ENCODE peak calls at places on chromosomes 3 and 15, in nine cellular contexts. K is PC-3, X is GM23248, W is MM.1S, Q is hepatocyte, O is neural progenitor cell, S is GM23338, C is HCT116, N is SK-N-SH. L is an unnamed sample. For H3K79me2, the result is how much of the 10 kb centered on the place peaks cover.

GRCh38 chr3:9600597-9600996 is 47.0 kb upstream of the LHFPL4 start:
- DNase-seq in O (no peak), S (peak), K (no peak), N (peak), W (no peak), Q (no peak), X (peak), C (no peak), L (no peak)

GRCh38 chr15:64894395-64895056 is 17.2 kb upstream of the ANKDD1A start:
- DNase-seq in K (no peak), N (no peak), C (no peak), O (peak), X (no peak), S (peak), Q (peak), W (peak), L (peak)

GRCh38 chr3:127291611-127292010 is 3.8 kb upstream of the PRR20G start:
- DNase-seq in X (no peak), N (no peak), O (no peak), C (no peak), S (no peak), K (no peak), W (no peak), Q (no peak), L (no peak)

GRCh38 chr3:197750863-197751737 is 1.4 kb downstream of the FYTTD1 start:
- DNase-seq in W (peak), K (peak), X (peak), N (peak), Q (peak), O (peak), S (no peak), C (no peak), L (peak)

GRCh38 chr3:52704611-52705437 is 767 bp downstream of the GLT8D1 start:
- DNase-seq in C (no peak), O (peak), N (peak), X (peak), S (peak), W (peak), Q (peak), K (peak), L (peak)

GRCh38 chr3:18301781-18302180 is 123.4 kb downstream of the SATB1 start:
- DNase-seq in X (no peak), K (no peak), S (no peak), N (no peak), Q (no peak), C (no peak), O (no peak), W (no peak), L (no peak)

GRCh38 chr3:17742837-17743659 is 617 bp upstream of the TBC1D5 start:
- DNase-seq in K (no peak), Q (no peak), X (no peak), S (no peak), O (no peak), W (no peak), N (peak), C (no peak), L (no peak)

GRCh38 chr3:78634316-78634715 is 1133.5 kb downstream of the ROBO1 start:
- DNase-seq in C (no peak), N (no peak), K (no peak), Q (no peak), O (no peak), X (no peak), S (no peak), W (no peak), L (no peak)

GRCh38 chr15:59879506-59879905 is 124.6 kb upstream of the FOXB1 start:
- DNase-seq in O (no peak), Q (no peak), K (no peak), X (peak), N (no peak), C (no peak), W (no peak), S (no peak), L (no peak)

GRCh38 chr3:125684199-125684598 is 88.9 kb upstream of the OSBPL11 start:
- DNase-seq in N (peak), S (peak), X (peak), Q (peak), W (no peak), C (peak), O (peak), K (peak), L (peak)

GRCh38 chr3:129837057-129837631 is 56.4 kb downstream of the TMCC1 start:
- DNase-seq in W (no peak), N (peak), X (peak), Q (no peak), O (no peak), C (no peak), K (no peak), S (peak), L (no peak)

GRCh38 chr15:63818191-63818590 is 15.6 kb downstream of the HERC1 start:
- DNase-seq in W (no peak), Q (peak), C (no peak), N (no peak), K (no peak), X (no peak), S (peak), O (peak), L (no peak)

GRCh38 chr15:78651930-78652655 is 11.1 kb upstream of the CHRNB4 start:
- DNase-seq in W (no peak), S (no peak), N (no peak), Q (no peak), O (no peak), X (no peak), C (no peak), K (no peak), L (no peak)

GRCh38 chr3:185715091-185715490 is 109.8 kb downstream of the IGF2BP2 start:
- DNase-seq in C (no peak), K (peak), W (no peak), X (peak), O (peak), S (peak), Q (peak), N (no peak), L (no peak)

GRCh38 chr3:79016587-79017380 is 751.0 kb downstream of the ROBO1 start:
- DNase-seq in W (no peak), X (peak), N (no peak), S (no peak), O (no peak), Q (no peak), K (peak), C (no peak), L (no peak)

GRCh38 chr3:142098974-142099373 is 50.4 kb downstream of the TFDP2 start:
- DNase-seq in Q (no peak), C (no peak), W (no peak), N (no peak), S (no peak), X (no peak), O (no peak), K (peak), L (peak)

GRCh38 chr3:125107861-125108567 is 52.2 kb upstream of the HEG1 start:
- DNase-seq in S (no peak), N (no peak), C (no peak), O (no peak), Q (no peak), K (peak), W (no peak), X (peak), L (no peak)

GRCh38 chr15:63985221-63986184 is 60.8 kb downstream of the DAPK2 start:
- DNase-seq in X (peak), K (no peak), S (no peak), Q (no peak), O (no peak), C (no peak), W (no peak), N (no peak), L (no peak)

GRCh38 chr3:123750659-123751420 is 133.3 kb downstream of the MYLK start:
- DNase-seq in O (no peak), W (no peak), N (no peak), K (peak), S (peak), C (peak), Q (peak), X (peak), L (no peak)

GRCh38 chr3:4820296-4821121 is 158.7 kb upstream of the BHLHE40 start:
- DNase-seq in N (no peak), K (no peak), O (no peak), X (no peak), Q (no peak), W (no peak), C (no peak), S (no peak), L (no peak)

GRCh38 chr3:131549340-131549739 is 46.6 kb upstream of the MRPL3 start:
- DNase-seq in Q (no peak), X (peak), N (no peak), C (peak), S (peak), K (peak), O (no peak), W (peak), L (no peak)

GRCh38 chr3:14976317-14976716 is 28.9 kb downstream of the NR2C2 start:
- DNase-seq in S (no peak), N (no peak), K (no peak), Q (no peak), W (no peak), X (no peak), C (no peak), O (peak), L (no peak)

GRCh38 chr3:58899159-58899952 is 150.5 kb downstream of the CFAP20DC start:
- DNase-seq in C (no peak), W (no peak), O (no peak), X (peak), S (no peak), K (peak), N (peak), Q (peak), L (no peak)

GRCh38 chr15:78055923-78056713 is 21.4 kb downstream of the TBC1D2B start:
- DNase-seq in C (no peak), X (peak), N (no peak), Q (peak), W (no peak), S (no peak), K (peak), O (peak), L (no peak)

GRCh38 chr3:86954751-86955150 is 36.2 kb downstream of the VGLL3 start:
- DNase-seq in C (no peak), X (peak), K (no peak), N (no peak), Q (no peak), W (no peak), S (no peak), O (no peak), L (no peak)

GRCh38 chr3:187077537-187077936 is 61.8 kb downstream of the RPL39L start:
- DNase-seq in X (no peak), O (no peak), K (no peak), Q (no peak), C (no peak), W (no peak), N (no peak), S (no peak), L (no peak)

GRCh38 chr3:7498722-7499121 is 637.8 kb downstream of the GRM7 start:
- DNase-seq in K (no peak), X (no peak), O (no peak), W (no peak), C (no peak), S (no peak), Q (no peak), N (no peak), L (no peak)

GRCh38 chr15:70582143-70582945 is 181.0 kb downstream of the UACA start:
- DNase-seq in N (no peak), S (no peak), W (no peak), K (peak), O (no peak), X (peak), Q (no peak), C (no peak), L (no peak)

DNA sequence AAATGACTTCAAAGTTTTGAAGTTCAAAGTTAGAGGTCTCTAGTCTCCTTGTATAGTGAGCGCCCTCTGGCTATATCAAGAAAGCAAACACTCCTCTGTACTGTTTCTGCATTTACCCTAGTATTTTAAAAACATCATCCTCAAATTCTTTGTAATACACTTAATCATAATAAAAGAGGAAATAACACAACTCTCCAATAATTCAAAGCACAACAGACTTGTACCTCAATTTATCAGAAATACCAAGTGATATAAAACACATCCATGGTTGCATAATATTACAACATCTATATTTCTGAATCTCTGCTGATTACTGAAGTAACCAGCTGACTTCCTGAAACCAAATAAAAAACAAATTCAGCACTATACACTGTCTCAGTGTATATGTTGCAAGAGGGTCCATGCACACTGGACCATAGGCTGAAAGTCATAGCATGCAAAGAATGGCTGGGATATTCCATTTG is 12.5 kb downstream of the PLOD2 start:
- DNase-seq in O (no peak), X (peak), N (no peak), C (no peak), K (peak), W (no peak), S (peak), Q (no peak), L (no peak)
- H3K79me2 ChIP-seq in O (under half), X (half or more), N (under half), C (under half), K (half or more), W (under half), S (half or more), Q (half or more), L (under half)

DNA sequence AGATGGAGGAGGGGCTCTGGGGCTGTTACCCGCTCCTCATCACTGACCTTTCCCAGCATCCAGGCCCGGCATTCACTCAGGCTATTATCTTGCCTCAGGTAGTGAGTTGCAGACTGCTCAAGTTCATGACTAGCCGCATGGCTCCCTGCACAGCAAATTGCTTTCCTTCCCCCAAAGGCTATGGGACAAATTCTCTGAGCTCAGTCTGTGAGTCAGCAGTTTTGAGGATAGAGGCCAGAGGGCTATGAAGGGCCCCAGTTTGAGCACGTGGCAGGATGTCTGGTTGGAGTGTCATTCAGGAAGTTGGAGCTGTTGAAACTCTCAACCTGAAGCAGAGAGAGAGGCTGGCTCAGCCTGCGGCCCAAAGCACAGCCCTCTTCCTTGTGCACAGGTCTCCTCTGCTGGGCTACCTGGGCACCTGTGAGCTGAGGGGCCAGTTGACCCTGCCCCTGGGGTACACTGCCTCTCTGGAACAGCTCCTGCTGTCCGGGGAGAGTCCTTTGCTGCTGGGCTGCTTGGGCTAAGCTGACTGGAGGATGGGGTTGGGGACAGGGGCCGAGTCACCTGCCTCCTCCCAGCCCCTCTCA is 7.9 kb downstream of the FAH start:
- DNase-seq in C (no peak), O (no peak), N (no peak), S (no peak), W (peak), X (peak), K (peak), Q (peak), L (peak)
- TF ChIP-seq EZH2phosphoT487 in C (no peak), O (no peak), N (no peak), S (no peak), W (no peak), X (no peak), K (no peak), Q (no peak), L (no peak)

DNA sequence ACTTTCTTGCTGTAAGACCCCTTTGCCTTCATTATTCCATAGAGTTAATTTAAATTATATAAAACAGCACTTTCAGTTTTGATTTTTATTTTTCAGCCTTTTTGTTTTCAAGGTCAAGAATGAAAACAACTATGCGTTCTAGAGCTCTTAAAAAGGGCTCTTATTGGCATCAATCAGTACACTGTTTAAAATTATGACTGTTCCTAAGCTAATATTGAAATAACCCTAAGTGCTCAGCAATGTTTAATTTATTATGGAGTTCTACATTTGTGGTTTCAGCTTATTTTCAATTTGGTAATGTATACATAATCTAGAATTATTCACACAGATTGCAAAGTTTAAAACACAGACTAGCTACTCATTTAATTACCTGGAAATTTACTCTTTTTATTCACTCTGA is 179.4 kb downstream of the MBNL1 start:
- DNase-seq in Q (no peak), N (no peak), S (no peak), X (no peak), W (no peak), K (peak), C (no peak), O (no peak), L (no peak)
- H3K79me2 ChIP-seq in Q (under half), N (half or more), S (under half), X (half or more), W (half or more), K (under half), C (half or more), O (under half), L (under half)

DNA sequence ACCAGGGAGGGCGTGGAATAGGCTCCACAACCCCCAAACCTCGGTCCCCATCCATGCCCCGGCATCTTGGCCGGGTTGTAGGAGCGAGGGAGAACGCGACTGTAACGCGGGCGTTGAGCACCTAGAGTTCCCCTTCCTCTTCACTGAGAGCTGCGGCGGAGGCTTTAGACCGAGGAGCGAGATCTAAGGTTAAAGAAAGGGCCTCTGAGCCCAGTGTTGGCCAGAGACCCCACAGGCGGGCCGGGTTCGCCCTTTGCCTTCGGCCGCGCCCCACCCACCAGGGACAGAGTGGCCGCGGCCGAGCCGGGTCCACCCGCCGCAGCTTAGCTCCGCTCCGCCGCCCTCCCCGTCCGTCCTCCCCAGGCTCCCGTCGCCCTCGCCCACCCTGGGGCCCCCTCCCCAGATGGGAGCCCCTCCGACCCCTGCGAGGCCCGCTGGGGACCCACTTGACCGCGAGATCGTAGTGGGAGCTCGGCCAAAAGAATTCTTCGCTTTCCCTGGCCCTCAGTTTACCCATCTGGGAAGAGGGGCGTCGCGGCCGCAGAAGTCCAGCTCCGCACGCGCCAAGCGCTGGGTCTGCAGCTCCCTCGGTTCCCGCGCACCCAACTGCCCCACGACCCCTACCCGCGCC is 425 bp downstream of the ANPEP start:
- DNase-seq in S (peak), W (no peak), X (peak), C (no peak), O (peak), N (peak), K (no peak), Q (no peak), L (no peak)
- TF ChIP-seq EZH2phosphoT487 in S (no peak), W (no peak), X (no peak), C (no peak), O (no peak), N (no peak), K (no peak), Q (no peak), L (no peak)

L was measured in OCI-LY7.